ENCODE peak calls at places on chromosomes 11 and 22, in six cellular contexts. X is stomach, Z is GM06990, U is fibroblast of pulmonary artery, E is endothelial cell, W is psoas muscle. I is an unnamed sample.

GRCh38 chr11:62505784-62506145 is 40.8 kb downstream of the AHNAK start:
- DNase-seq in X (no peak), W (no peak), E (no peak), Z (no peak), U (no peak), I (no peak)

GRCh38 chr11:74171630-74172465 is 759 bp downstream of the PPME1 start:
- DNase-seq in W (no peak), E (no peak), Z (no peak), U (no peak), X (no peak), I (no peak)

GRCh38 chr11:121446752-121447156 is 5.4 kb upstream of the SORL1 start:
- DNase-seq in U (peak), W (no peak), X (no peak), Z (no peak), E (no peak), I (peak)

GRCh38 chr11:35334385-35335090 is 84.8 kb downstream of the SLC1A2 start:
- DNase-seq in X (no peak), E (no peak), Z (peak), U (peak), W (no peak), I (peak)

GRCh38 chr11:94732617-94733292 is 35.4 kb upstream of the AMOTL1 start:
- DNase-seq in X (no peak), E (peak), W (peak), Z (no peak), U (peak), I (no peak)

GRCh38 chr11:73239111-73239521 is 21.0 kb downstream of the P2RY2 start:
- DNase-seq in U (no peak), Z (no peak), X (no peak), E (no peak), W (no peak), I (no peak)

GRCh38 chr11:82634091-82634490 is 99.6 kb downstream of the FAM181B start:
- DNase-seq in E (no peak), X (no peak), U (no peak), Z (no peak), W (no peak), I (no peak)

GRCh38 chr11:58688779-58689503 is 42.8 kb downstream of the GLYAT start:
- DNase-seq in W (no peak), U (no peak), E (no peak), X (no peak), Z (no peak), I (no peak)

GRCh38 chr11:35526370-35526792 is 965 bp upstream of the PAMR1 start:
- DNase-seq in W (no peak), X (no peak), U (no peak), Z (peak), E (no peak), I (no peak)

GRCh38 chr11:63572026-63572688 is 9.0 kb upstream of the PLAAT2 start:
- DNase-seq in W (no peak), U (no peak), E (no peak), Z (no peak), X (no peak), I (no peak)

GRCh38 chr11:19359425-19360000 is 118.8 kb upstream of the E2F8 start:
- DNase-seq in U (peak), W (no peak), X (no peak), E (no peak), Z (no peak), I (no peak)

GRCh38 chr11:97963528-97964331 is 1057.0 kb upstream of the CNTN5 start:
- DNase-seq in U (peak), X (no peak), E (no peak), W (no peak), Z (no peak), I (no peak)

GRCh38 chr22:22748297-22748743 is 103.9 kb downstream of the GGTLC2 start:
- DNase-seq in U (peak), X (peak), W (peak), E (peak), Z (no peak), I (peak)

GRCh38 chr11:117919326-117920275 is 9.6 kb downstream of the TMPRSS13 start:
- DNase-seq in Z (no peak), E (no peak), X (no peak), U (no peak), W (no peak), I (peak)

GRCh38 chr11:9849384-9849783 is 185.5 kb downstream of the SWAP70 start:
- DNase-seq in U (no peak), E (no peak), W (no peak), X (no peak), Z (no peak), I (no peak)

GRCh38 chr22:17199131-17199731 is 20.0 kb downstream of the ADA2 start:
- DNase-seq in U (peak), E (peak), X (no peak), Z (no peak), W (peak), I (no peak)

GRCh38 chr22:49983148-49984042 is 22.8 kb downstream of the PIM3 start:
- DNase-seq in U (no peak), E (no peak), Z (no peak), W (peak), X (no peak), I (no peak)

GRCh38 chr22:36948273-36949055 is 35.0 kb downstream of the CSF2RB start:
- DNase-seq in W (no peak), X (no peak), U (peak), E (no peak), Z (no peak), I (no peak)

GRCh38 chr11:17719028-17719939 is at the start of gene MYOD1:
- DNase-seq in W (peak), E (no peak), Z (no peak), X (no peak), U (no peak), I (no peak)

GRCh38 chr11:17719940-17720795 is 797 bp downstream of the MYOD1 start:
- DNase-seq in W (no peak), X (no peak), U (peak), E (peak), Z (no peak), I (no peak)

GRCh38 chr11:17721242-17721999 is 2.0 kb downstream of the MYOD1 start:
- DNase-seq in E (no peak), Z (no peak), W (no peak), X (no peak), U (no peak), I (no peak)

GRCh38 chr11:17722000-17722643 is 2.8 kb downstream of the MYOD1 start:
- DNase-seq in E (peak), Z (no peak), W (no peak), U (peak), X (no peak), I (no peak)

DNA sequence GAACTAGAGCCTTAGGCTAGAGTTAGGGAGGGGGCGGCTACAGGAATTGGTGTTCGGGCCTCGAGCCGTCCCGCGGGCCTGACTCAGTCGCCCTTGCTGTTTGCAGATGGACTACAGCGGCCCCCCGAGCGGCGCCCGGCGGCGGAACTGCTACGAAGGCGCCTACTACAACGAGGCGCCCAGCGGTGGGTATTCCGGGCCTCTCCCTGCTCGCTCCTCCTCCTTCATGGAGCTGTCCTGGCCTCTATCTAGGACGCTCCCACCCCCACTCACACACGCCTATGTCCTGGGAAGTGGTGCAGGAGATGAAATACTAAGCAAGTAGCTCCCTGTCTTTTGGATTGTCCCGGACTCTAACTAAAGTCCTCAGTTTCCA is 1.4 kb downstream of the MYOD1 start:
- DNase-seq in X (no peak), W (no peak), U (no peak), E (no peak), Z (no peak), I (no peak)
- TF ChIP-seq CTCF in X (no peak), W (no peak), U (no peak), E (no peak), Z (no peak), I (no peak)

GRCh38 chr11:132862137-132862536 is 670.2 kb downstream of the OPCML start:
- DNase-seq in W (no peak), E (no peak), Z (no peak), U (no peak), X (no peak), I (no peak)

GRCh38 chr11:132856032-132856431 is 676.3 kb downstream of the OPCML start:
- DNase-seq in U (no peak), X (no peak), Z (no peak), E (no peak), W (no peak), I (no peak)

GRCh38 chr11:132853886-132854285 is 678.4 kb downstream of the OPCML start:
- DNase-seq in U (no peak), E (no peak), Z (no peak), X (no peak), W (no peak), I (no peak)

GRCh38 chr11:132855516-132855915 is 676.8 kb downstream of the OPCML start:
- DNase-seq in E (no peak), U (no peak), Z (no peak), W (no peak), X (no peak), I (no peak)

DNA sequence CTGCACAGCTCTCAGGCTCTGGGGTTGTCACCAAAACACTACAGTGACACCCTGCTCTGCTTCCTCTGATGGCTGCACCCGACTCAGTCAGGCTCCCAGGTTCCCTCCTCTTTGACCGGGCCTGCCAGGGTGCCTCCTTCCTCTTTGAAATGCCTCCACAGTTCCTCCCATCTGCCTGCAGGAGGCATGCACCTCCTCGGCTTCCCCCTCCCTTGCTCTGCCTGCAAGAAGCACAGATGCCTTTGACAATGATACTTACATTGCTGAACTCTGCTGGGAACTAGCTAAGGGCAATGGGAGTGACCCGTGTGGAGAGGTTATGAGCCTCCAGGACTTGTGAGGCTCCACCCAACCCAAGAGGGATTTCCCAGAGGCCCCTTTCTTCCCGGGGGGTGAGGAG is 674.1 kb downstream of the OPCML start:
- DNase-seq in X (no peak), W (no peak), Z (no peak), E (peak), U (peak), I (no peak)
- TF ChIP-seq CTCF in X (no peak), W (no peak), Z (no peak), E (no peak), U (peak), I (no peak)

DNA sequence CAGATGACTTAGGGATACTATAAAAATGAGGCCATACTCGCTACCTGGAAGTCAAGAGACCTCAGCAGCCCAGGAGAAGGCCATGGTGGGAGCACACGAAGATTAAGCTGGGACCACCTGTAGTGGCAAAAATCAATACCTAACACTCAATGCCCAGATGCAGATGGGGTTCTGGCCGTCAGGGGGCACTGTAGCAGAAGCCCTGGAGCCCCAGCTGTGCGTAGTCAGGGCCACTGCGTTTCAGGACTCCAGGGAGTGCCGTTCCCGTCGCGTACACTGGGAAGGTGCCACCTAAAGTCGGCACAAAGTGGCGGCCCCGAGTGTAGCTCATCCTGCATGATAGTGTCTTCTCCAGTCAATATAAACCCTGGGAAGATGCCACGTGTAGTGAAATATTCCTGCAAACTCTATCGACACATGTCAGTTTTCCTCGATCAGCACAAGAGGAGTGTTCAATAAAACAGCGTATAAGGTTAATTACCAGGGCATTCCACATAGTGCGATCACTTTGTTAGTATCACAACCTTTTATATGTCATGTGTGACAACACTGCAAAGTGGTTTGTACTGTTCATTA is 123.7 kb upstream of the NTM start:
- DNase-seq in E (peak), X (peak), W (peak), U (no peak), Z (peak), I (no peak)
- TF ChIP-seq CTCF in E (peak), X (no peak), W (peak), U (peak), Z (peak), I (peak)

GRCh38 chr22:39714321-39714720 is 143.8 kb downstream of the CACNA1I start:
- DNase-seq in U (no peak), W (no peak), E (no peak), Z (no peak), X (no peak), I (no peak)
- TF ChIP-seq CTCF in U (no peak), W (no peak), E (no peak), Z (no peak), X (no peak), I (no peak)

DNA sequence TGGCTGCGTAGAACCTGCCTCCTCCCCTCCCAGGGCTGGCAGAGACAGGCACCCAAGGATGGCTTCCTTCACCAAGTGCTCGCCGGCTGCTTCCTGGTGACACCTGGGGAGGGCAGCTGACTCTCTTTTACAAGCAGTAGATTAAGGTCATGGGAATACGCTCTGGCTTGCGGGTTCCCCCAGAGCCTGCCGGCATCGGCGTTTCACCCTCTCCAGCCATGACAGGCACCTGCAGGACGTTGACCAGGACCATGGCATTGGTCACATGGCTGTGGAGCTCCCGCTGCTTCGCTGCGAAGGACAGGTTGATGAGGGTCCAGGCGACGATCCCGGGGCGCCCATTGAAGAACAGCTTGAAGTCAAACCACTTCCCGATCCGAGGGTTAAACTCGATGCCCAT is 9.5 kb downstream of the DHCR7 start:
- DNase-seq in X (no peak), U (no peak), Z (no peak), E (no peak), W (no peak), I (no peak)
- TF ChIP-seq CTCF in X (no peak), U (no peak), Z (no peak), E (no peak), W (no peak), I (no peak)

GRCh38 chr11:12961615-12962014 is 47.5 kb upstream of the RASSF10 start:
- DNase-seq in U (peak), Z (no peak), E (no peak), W (no peak), X (no peak), I (no peak)
- TF ChIP-seq CTCF in U (peak), Z (no peak), E (no peak), W (no peak), X (no peak), I (no peak)

GRCh38 chr11:57345555-57346151 is 7.5 kb downstream of the P2RX3 start:
- DNase-seq in Z (no peak), W (peak), U (peak), E (peak), X (peak), I (peak)
- TF ChIP-seq CTCF in Z (peak), W (peak), U (peak), E (peak), X (no peak), I (peak)

DNA sequence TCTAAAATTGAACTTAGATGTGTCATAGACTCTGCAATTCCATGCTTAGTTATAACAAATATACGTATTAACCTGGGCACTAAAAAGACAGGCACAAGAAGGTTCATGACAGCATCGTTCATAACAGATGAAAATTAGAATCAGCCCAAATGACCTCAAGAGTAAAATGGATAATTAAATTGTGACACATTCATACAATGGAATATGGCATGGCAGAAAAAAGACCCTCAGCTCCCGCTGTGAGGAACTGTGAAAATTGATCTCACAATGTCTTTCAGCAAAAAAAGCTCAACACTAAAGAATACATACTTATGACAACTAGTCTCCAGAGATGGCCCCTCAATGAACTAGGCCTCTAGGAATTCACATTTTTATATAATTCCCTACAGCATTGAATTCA is 386.0 kb downstream of the GUCY1A2 start:
- DNase-seq in W (no peak), U (no peak), E (no peak), Z (no peak), X (no peak), I (no peak)
- TF ChIP-seq CTCF in W (no peak), U (no peak), E (no peak), Z (no peak), X (no peak), I (no peak)